ENCODE peak calls at places on chromosomes 12 and 14, in seven cellular contexts. T is effector CD4-positive, alpha-beta T cell; V is stimulated activated CD8-positive, alpha-beta memory T cell treated with anti-CD3 and anti-CD28 coated beads, Interleukin-2, amount 100 ng/mL, for 1 hour; D is heart left ventricle; H is DND-41; X is GM03348; M is NCI-H2081. Z is an unnamed sample.

GRCh38 chr12:84247931-84248330 is 664.7 kb downstream of the SLC6A15 start:
- DNase-seq in M (no peak), H (no peak), V (no peak), D (no peak), X (no peak), T (no peak), Z (no peak)

GRCh38 chr14:79098324-79098723 is 928.2 kb downstream of the NRXN3 start:
- DNase-seq in T (no peak), V (no peak), X (no peak), H (no peak), M (peak; percentile 11), D (no peak), Z (no peak)

GRCh38 chr12:58728397-58728796 is 191.9 kb downstream of the LRIG3 start:
- DNase-seq in H (no peak), D (no peak), M (no peak), T (no peak), V (no peak), X (no peak), Z (no peak)

GRCh38 chr12:46177842-46178608 is 90.8 kb downstream of the SLC38A1 start:
- DNase-seq in H (peak; percentile 18), D (no peak), T (no peak), X (no peak), M (no peak), V (no peak), Z (no peak)

GRCh38 chr14:68987653-68988036 is 8.5 kb upstream of the ACTN1 start:
- DNase-seq in X (no peak), D (no peak), H (no peak), V (no peak), T (no peak), M (peak; percentile 26), Z (no peak)

GRCh38 chr14:46063872-46064271 is 587.7 kb downstream of the RPL10L start:
- DNase-seq in V (no peak), H (no peak), T (no peak), X (no peak), D (no peak), M (no peak), Z (no peak)

GRCh38 chr12:106631797-106632196 is 49.0 kb downstream of the RFX4 start:
- DNase-seq in M (no peak), V (no peak), D (no peak), T (no peak), H (no peak), X (no peak), Z (no peak)

GRCh38 chr12:68319988-68320623 is 12.1 kb downstream of the MDM1 start:
- DNase-seq in M (no peak), T (no peak), D (peak; percentile 31), V (no peak), X (peak; percentile 67), H (no peak), Z (no peak)

GRCh38 chr12:31724597-31724996 is 4.2 kb downstream of the AMN1 start:
- DNase-seq in X (no peak), D (no peak), M (no peak), T (no peak), V (no peak), H (no peak), Z (no peak)

GRCh38 chr14:80266930-80267329 is 55.6 kb upstream of the DIO2 start:
- DNase-seq in H (no peak), X (no peak), M (no peak), T (no peak), V (no peak), D (no peak), Z (no peak)

GRCh38 chr12:40232602-40233001 is 7.8 kb downstream of the LRRK2 start:
- DNase-seq in D (no peak), V (no peak), T (no peak), M (no peak), H (no peak), X (no peak), Z (no peak)

GRCh38 chr14:37712976-37713431 is 117.6 kb downstream of the TTC6 start:
- DNase-seq in X (no peak), T (no peak), M (no peak), V (no peak), H (no peak), D (no peak), Z (peak; percentile 35)

GRCh38 chr12:42815068-42815467 is 225.5 kb upstream of the PRICKLE1 start:
- DNase-seq in H (no peak), X (no peak), V (no peak), D (no peak), M (no peak), T (no peak), Z (no peak)

GRCh38 chr12:74021937-74022336 is 515.7 kb upstream of the ATXN7L3B start:
- DNase-seq in D (peak; percentile 45), T (no peak), M (peak; percentile 59), X (no peak), H (peak; percentile 12), V (no peak), Z (peak; percentile 50)

GRCh38 chr12:132904718-132905328 is 17.4 kb upstream of the CHFR start:
- DNase-seq in X (peak; percentile 55), V (peak; percentile 78), M (no peak), D (peak; percentile 90), T (peak; percentile 85), H (no peak), Z (no peak)

GRCh38 chr12:132282031-132282949 is 47.1 kb downstream of the GALNT9 start:
- DNase-seq in T (no peak), D (no peak), X (no peak), H (no peak), M (no peak), V (no peak), Z (peak; percentile 35)

GRCh38 chr12:132067182-132067581 is 76.9 kb downstream of the DDX51 start:
- DNase-seq in M (no peak), X (no peak), V (no peak), T (no peak), H (no peak), D (no peak), Z (no peak)

GRCh38 chr12:106452309-106452708 is 94.8 kb downstream of the POLR3B start:
- DNase-seq in V (no peak), D (no peak), H (no peak), T (no peak), M (peak; percentile 59), X (no peak), Z (no peak)